ENCODE peak calls at places on chromosomes 5 and 9, in eight cellular contexts. One of them, this sample, is unnamed.
A peak's percentile ranks its signal among the peaks of the same experiment; 100 is the strongest.

GRCh38 chr5:169350016-169350415 is 49.1 kb upstream of the SLIT3 start:
- DNase-seq in transverse colon: no peak
- DNase-seq in cerebellum: no peak
- DNase-seq in HTR-8/SVneo: peak; percentile 40
- DNase-seq in neural crest cell: no peak
- DNase-seq in activated naive CD8-positive, alpha-beta T cell treated with anti-CD3 and anti-CD28 coated beads, Interleukin-2, amount 10 ng/mL, durations not matched to agents 7 days and 5 days: no peak
- DNase-seq in SK-N-SH: no peak
- DNase-seq in IMR-90: peak; percentile 53
- DNase-seq in this sample: no peak

GRCh38 chr5:168637793-168638192 is 58.6 kb upstream of the PANK3 start:
- DNase-seq in transverse colon: no peak
- DNase-seq in cerebellum: no peak
- DNase-seq in HTR-8/SVneo: no peak
- DNase-seq in neural crest cell: no peak
- DNase-seq in activated naive CD8-positive, alpha-beta T cell treated with anti-CD3 and anti-CD28 coated beads, Interleukin-2, amount 10 ng/mL, durations not matched to agents 7 days and 5 days: no peak
- DNase-seq in SK-N-SH: no peak
- DNase-seq in IMR-90: no peak
- DNase-seq in this sample: no peak

GRCh38 chr5:148482697-148483462 is 99.1 kb downstream of the FBXO38 start:
- DNase-seq in transverse colon: peak; percentile 28
- DNase-seq in cerebellum: no peak
- DNase-seq in HTR-8/SVneo: peak; percentile 13
- DNase-seq in neural crest cell: peak; percentile 51
- DNase-seq in activated naive CD8-positive, alpha-beta T cell treated with anti-CD3 and anti-CD28 coated beads, Interleukin-2, amount 10 ng/mL, durations not matched to agents 7 days and 5 days: peak; percentile 68
- DNase-seq in SK-N-SH: peak; percentile 25
- DNase-seq in IMR-90: peak; percentile 34
- DNase-seq in this sample: peak; percentile 58

GRCh38 chr5:112551437-112552018 is 132.5 kb upstream of the EPB41L4A start:
- DNase-seq in transverse colon: peak; percentile 15
- DNase-seq in cerebellum: peak; percentile 61
- DNase-seq in HTR-8/SVneo: peak; percentile 49
- DNase-seq in neural crest cell: peak; percentile 17
- DNase-seq in activated naive CD8-positive, alpha-beta T cell treated with anti-CD3 and anti-CD28 coated beads, Interleukin-2, amount 10 ng/mL, durations not matched to agents 7 days and 5 days: no peak
- DNase-seq in SK-N-SH: peak; percentile 42
- DNase-seq in IMR-90: peak; percentile 72
- DNase-seq in this sample: peak; percentile 38

GRCh38 chr5:174827521-174827920 is 103.1 kb downstream of the MSX2 start:
- DNase-seq in transverse colon: no peak
- DNase-seq in cerebellum: no peak
- DNase-seq in HTR-8/SVneo: peak; percentile 14
- DNase-seq in neural crest cell: no peak
- DNase-seq in activated naive CD8-positive, alpha-beta T cell treated with anti-CD3 and anti-CD28 coated beads, Interleukin-2, amount 10 ng/mL, durations not matched to agents 7 days and 5 days: no peak
- DNase-seq in SK-N-SH: no peak
- DNase-seq in IMR-90: no peak
- DNase-seq in this sample: no peak

GRCh38 chr5:6554812-6555211 is 78.0 kb downstream of the NSUN2 start:
- DNase-seq in transverse colon: no peak
- DNase-seq in cerebellum: no peak
- DNase-seq in HTR-8/SVneo: no peak
- DNase-seq in neural crest cell: no peak
- DNase-seq in activated naive CD8-positive, alpha-beta T cell treated with anti-CD3 and anti-CD28 coated beads, Interleukin-2, amount 10 ng/mL, durations not matched to agents 7 days and 5 days: no peak
- DNase-seq in SK-N-SH: no peak
- DNase-seq in IMR-90: no peak
- DNase-seq in this sample: no peak

GRCh38 chr9:13804532-13804931 is 509.4 kb downstream of the NFIB start:
- DNase-seq in transverse colon: no peak
- DNase-seq in cerebellum: no peak
- DNase-seq in HTR-8/SVneo: no peak
- DNase-seq in neural crest cell: no peak
- DNase-seq in activated naive CD8-positive, alpha-beta T cell treated with anti-CD3 and anti-CD28 coated beads, Interleukin-2, amount 10 ng/mL, durations not matched to agents 7 days and 5 days: no peak
- DNase-seq in SK-N-SH: no peak
- DNase-seq in IMR-90: peak; percentile 17
- DNase-seq in this sample: no peak

GRCh38 chr5:43702815-43703214 is 99.8 kb downstream of the NNT start:
- DNase-seq in transverse colon: no peak
- DNase-seq in cerebellum: peak; percentile 55
- DNase-seq in HTR-8/SVneo: no peak
- DNase-seq in neural crest cell: no peak
- DNase-seq in activated naive CD8-positive, alpha-beta T cell treated with anti-CD3 and anti-CD28 coated beads, Interleukin-2, amount 10 ng/mL, durations not matched to agents 7 days and 5 days: no peak
- DNase-seq in SK-N-SH: peak; percentile 29
- DNase-seq in IMR-90: peak; percentile 23
- DNase-seq in this sample: peak; percentile 98

GRCh38 chr9:93668261-93668871 is 92.0 kb downstream of the PHF2 start:
- DNase-seq in transverse colon: peak; percentile 4
- DNase-seq in cerebellum: no peak
- DNase-seq in HTR-8/SVneo: no peak
- DNase-seq in neural crest cell: no peak
- DNase-seq in activated naive CD8-positive, alpha-beta T cell treated with anti-CD3 and anti-CD28 coated beads, Interleukin-2, amount 10 ng/mL, durations not matched to agents 7 days and 5 days: peak; percentile 18
- DNase-seq in SK-N-SH: no peak
- DNase-seq in IMR-90: no peak
- DNase-seq in this sample: no peak

GRCh38 chr9:127792417-127793031 is 6.7 kb downstream of the CDK9 start:
- DNase-seq in transverse colon: no peak
- DNase-seq in cerebellum: no peak
- DNase-seq in HTR-8/SVneo: no peak
- DNase-seq in neural crest cell: no peak
- DNase-seq in activated naive CD8-positive, alpha-beta T cell treated with anti-CD3 and anti-CD28 coated beads, Interleukin-2, amount 10 ng/mL, durations not matched to agents 7 days and 5 days: no peak
- DNase-seq in SK-N-SH: no peak
- DNase-seq in IMR-90: no peak
- DNase-seq in this sample: no peak

GRCh38 chr9:33851301-33851700 is 34.3 kb downstream of the UBE2R2 start:
- DNase-seq in transverse colon: no peak
- DNase-seq in cerebellum: no peak
- DNase-seq in HTR-8/SVneo: no peak
- DNase-seq in neural crest cell: no peak
- DNase-seq in activated naive CD8-positive, alpha-beta T cell treated with anti-CD3 and anti-CD28 coated beads, Interleukin-2, amount 10 ng/mL, durations not matched to agents 7 days and 5 days: no peak
- DNase-seq in SK-N-SH: no peak
- DNase-seq in IMR-90: no peak
- DNase-seq in this sample: no peak

GRCh38 chr5:97751556-97751955 is 568.5 kb upstream of the RIOK2 start:
- DNase-seq in transverse colon: no peak
- DNase-seq in cerebellum: no peak
- DNase-seq in HTR-8/SVneo: no peak
- DNase-seq in neural crest cell: no peak
- DNase-seq in activated naive CD8-positive, alpha-beta T cell treated with anti-CD3 and anti-CD28 coated beads, Interleukin-2, amount 10 ng/mL, durations not matched to agents 7 days and 5 days: no peak
- DNase-seq in SK-N-SH: no peak
- DNase-seq in IMR-90: peak; percentile 10
- DNase-seq in this sample: no peak

GRCh38 chr5:138177936-138178515 is 404 bp downstream of the BRD8 start:
- DNase-seq in transverse colon: peak; percentile 39
- DNase-seq in cerebellum: peak; percentile 48
- DNase-seq in HTR-8/SVneo: peak; percentile 30
- DNase-seq in neural crest cell: peak; percentile 3
- DNase-seq in activated naive CD8-positive, alpha-beta T cell treated with anti-CD3 and anti-CD28 coated beads, Interleukin-2, amount 10 ng/mL, durations not matched to agents 7 days and 5 days: no peak
- DNase-seq in SK-N-SH: peak; percentile 55
- DNase-seq in IMR-90: peak; percentile 18
- DNase-seq in this sample: peak; percentile 17

GRCh38 chr5:137040641-137041340 is 458.3 kb downstream of the SPOCK1 start:
- DNase-seq in transverse colon: no peak
- DNase-seq in cerebellum: peak; percentile 63
- DNase-seq in HTR-8/SVneo: no peak
- DNase-seq in neural crest cell: no peak
- DNase-seq in activated naive CD8-positive, alpha-beta T cell treated with anti-CD3 and anti-CD28 coated beads, Interleukin-2, amount 10 ng/mL, durations not matched to agents 7 days and 5 days: no peak
- DNase-seq in SK-N-SH: no peak
- DNase-seq in IMR-90: peak; percentile 24
- DNase-seq in this sample: peak; percentile 56

GRCh38 chr9:128685636-128686489 is 3.2 kb upstream of the SET start:
- DNase-seq in transverse colon: peak; percentile 68
- DNase-seq in cerebellum: no peak
- DNase-seq in HTR-8/SVneo: no peak
- DNase-seq in neural crest cell: no peak
- DNase-seq in activated naive CD8-positive, alpha-beta T cell treated with anti-CD3 and anti-CD28 coated beads, Interleukin-2, amount 10 ng/mL, durations not matched to agents 7 days and 5 days: peak; percentile 53
- DNase-seq in SK-N-SH: no peak
- DNase-seq in IMR-90: no peak
- DNase-seq in this sample: no peak

GRCh38 chr5:81749562-81750307 is 1.2 kb downstream of the SSBP2 start:
- DNase-seq in transverse colon: peak; percentile 48
- DNase-seq in cerebellum: no peak
- DNase-seq in HTR-8/SVneo: no peak
- DNase-seq in neural crest cell: peak; percentile 43
- DNase-seq in activated naive CD8-positive, alpha-beta T cell treated with anti-CD3 and anti-CD28 coated beads, Interleukin-2, amount 10 ng/mL, durations not matched to agents 7 days and 5 days: peak; percentile 60
- DNase-seq in SK-N-SH: peak; percentile 68
- DNase-seq in IMR-90: peak; percentile 17
- DNase-seq in this sample: peak; percentile 14

GRCh38 chr9:134775552-134775951 is 105.1 kb upstream of the FCN2 start:
- DNase-seq in transverse colon: no peak
- DNase-seq in cerebellum: no peak
- DNase-seq in HTR-8/SVneo: no peak
- DNase-seq in neural crest cell: no peak
- DNase-seq in activated naive CD8-positive, alpha-beta T cell treated with anti-CD3 and anti-CD28 coated beads, Interleukin-2, amount 10 ng/mL, durations not matched to agents 7 days and 5 days: no peak
- DNase-seq in SK-N-SH: no peak
- DNase-seq in IMR-90: peak; percentile 91
- DNase-seq in this sample: no peak

GRCh38 chr5:132854301-132854700 is 12.0 kb downstream of the GDF9 start:
- DNase-seq in transverse colon: no peak
- DNase-seq in cerebellum: no peak
- DNase-seq in HTR-8/SVneo: no peak
- DNase-seq in neural crest cell: no peak
- DNase-seq in activated naive CD8-positive, alpha-beta T cell treated with anti-CD3 and anti-CD28 coated beads, Interleukin-2, amount 10 ng/mL, durations not matched to agents 7 days and 5 days: no peak
- DNase-seq in SK-N-SH: peak; percentile 20
- DNase-seq in IMR-90: peak; percentile 32
- DNase-seq in this sample: no peak

GRCh38 chr5:135501965-135502364 is 33.8 kb downstream of the NEUROG1 start:
- DNase-seq in transverse colon: no peak
- DNase-seq in cerebellum: no peak
- DNase-seq in HTR-8/SVneo: no peak
- DNase-seq in neural crest cell: no peak
- DNase-seq in activated naive CD8-positive, alpha-beta T cell treated with anti-CD3 and anti-CD28 coated beads, Interleukin-2, amount 10 ng/mL, durations not matched to agents 7 days and 5 days: no peak
- DNase-seq in SK-N-SH: no peak
- DNase-seq in IMR-90: no peak
- DNase-seq in this sample: no peak

GRCh38 chr9:2271426-2271825 is 256.3 kb downstream of the SMARCA2 start:
- DNase-seq in transverse colon: peak; percentile 10
- DNase-seq in cerebellum: no peak
- DNase-seq in HTR-8/SVneo: no peak
- DNase-seq in neural crest cell: no peak
- DNase-seq in activated naive CD8-positive, alpha-beta T cell treated with anti-CD3 and anti-CD28 coated beads, Interleukin-2, amount 10 ng/mL, durations not matched to agents 7 days and 5 days: no peak
- DNase-seq in SK-N-SH: peak; percentile 27
- DNase-seq in IMR-90: no peak
- DNase-seq in this sample: peak; percentile 72

GRCh38 chr5:133240425-133241091 is 188.7 kb downstream of the HSPA4 start:
- DNase-seq in transverse colon: no peak
- DNase-seq in cerebellum: no peak
- DNase-seq in HTR-8/SVneo: peak; percentile 97
- DNase-seq in neural crest cell: no peak
- DNase-seq in activated naive CD8-positive, alpha-beta T cell treated with anti-CD3 and anti-CD28 coated beads, Interleukin-2, amount 10 ng/mL, durations not matched to agents 7 days and 5 days: no peak
- DNase-seq in SK-N-SH: peak; percentile 45
- DNase-seq in IMR-90: peak; percentile 99
- DNase-seq in this sample: no peak

GRCh38 chr5:102921341-102922047 is 166.4 kb downstream of the PAM start:
- DNase-seq in transverse colon: no peak
- DNase-seq in cerebellum: no peak
- DNase-seq in HTR-8/SVneo: no peak
- DNase-seq in neural crest cell: no peak
- DNase-seq in activated naive CD8-positive, alpha-beta T cell treated with anti-CD3 and anti-CD28 coated beads, Interleukin-2, amount 10 ng/mL, durations not matched to agents 7 days and 5 days: no peak
- DNase-seq in SK-N-SH: no peak
- DNase-seq in IMR-90: peak; percentile 29
- DNase-seq in this sample: no peak

GRCh38 chr5:67643531-67643930 is 446.9 kb upstream of the CD180 start:
- DNase-seq in transverse colon: no peak
- DNase-seq in cerebellum: no peak
- DNase-seq in HTR-8/SVneo: no peak
- DNase-seq in neural crest cell: no peak
- DNase-seq in activated naive CD8-positive, alpha-beta T cell treated with anti-CD3 and anti-CD28 coated beads, Interleukin-2, amount 10 ng/mL, durations not matched to agents 7 days and 5 days: no peak
- DNase-seq in SK-N-SH: no peak
- DNase-seq in IMR-90: no peak
- DNase-seq in this sample: no peak

GRCh38 chr5:175657593-175658271 is at the start of gene HRH2:
- DNase-seq in transverse colon: peak; percentile 18
- DNase-seq in cerebellum: peak; percentile 13
- DNase-seq in HTR-8/SVneo: peak; percentile 14
- DNase-seq in neural crest cell: peak; percentile 13
- DNase-seq in activated naive CD8-positive, alpha-beta T cell treated with anti-CD3 and anti-CD28 coated beads, Interleukin-2, amount 10 ng/mL, durations not matched to agents 7 days and 5 days: peak; percentile 75
- DNase-seq in SK-N-SH: peak; percentile 76
- DNase-seq in IMR-90: no peak
- DNase-seq in this sample: no peak

GRCh38 chr9:967851-968641 is 8.4 kb upstream of the DMRT3 start:
- DNase-seq in transverse colon: no peak
- DNase-seq in cerebellum: no peak
- DNase-seq in HTR-8/SVneo: no peak
- DNase-seq in neural crest cell: peak; percentile 16
- DNase-seq in activated naive CD8-positive, alpha-beta T cell treated with anti-CD3 and anti-CD28 coated beads, Interleukin-2, amount 10 ng/mL, durations not matched to agents 7 days and 5 days: no peak
- DNase-seq in SK-N-SH: no peak
- DNase-seq in IMR-90: peak; percentile 13
- DNase-seq in this sample: no peak

GRCh38 chr9:135051316-135052038 is 36.0 kb upstream of the OLFM1 start:
- DNase-seq in transverse colon: no peak
- DNase-seq in cerebellum: no peak
- DNase-seq in HTR-8/SVneo: no peak
- DNase-seq in neural crest cell: no peak
- DNase-seq in activated naive CD8-positive, alpha-beta T cell treated with anti-CD3 and anti-CD28 coated beads, Interleukin-2, amount 10 ng/mL, durations not matched to agents 7 days and 5 days: no peak
- DNase-seq in SK-N-SH: no peak
- DNase-seq in IMR-90: no peak
- DNase-seq in this sample: no peak

GRCh38 chr9:95379630-95380029 is 62.1 kb upstream of the FANCC start:
- DNase-seq in transverse colon: no peak
- DNase-seq in cerebellum: peak; percentile 45
- DNase-seq in HTR-8/SVneo: no peak
- DNase-seq in neural crest cell: no peak
- DNase-seq in activated naive CD8-positive, alpha-beta T cell treated with anti-CD3 and anti-CD28 coated beads, Interleukin-2, amount 10 ng/mL, durations not matched to agents 7 days and 5 days: no peak
- DNase-seq in SK-N-SH: no peak
- DNase-seq in IMR-90: no peak
- DNase-seq in this sample: no peak

GRCh38 chr9:136539427-136540412 is 6.1 kb downstream of the NOTCH1 start:
- DNase-seq in transverse colon: peak; percentile 97
- DNase-seq in cerebellum: no peak
- DNase-seq in HTR-8/SVneo: no peak
- DNase-seq in neural crest cell: no peak
- DNase-seq in activated naive CD8-positive, alpha-beta T cell treated with anti-CD3 and anti-CD28 coated beads, Interleukin-2, amount 10 ng/mL, durations not matched to agents 7 days and 5 days: peak; percentile 89
- DNase-seq in SK-N-SH: no peak
- DNase-seq in IMR-90: no peak
- DNase-seq in this sample: no peak

GRCh38 chr9:130040901-130041647 is 1.9 kb downstream of the FNBP1 start:
- DNase-seq in transverse colon: no peak
- DNase-seq in cerebellum: no peak
- DNase-seq in HTR-8/SVneo: no peak
- DNase-seq in neural crest cell: no peak
- DNase-seq in activated naive CD8-positive, alpha-beta T cell treated with anti-CD3 and anti-CD28 coated beads, Interleukin-2, amount 10 ng/mL, durations not matched to agents 7 days and 5 days: no peak
- DNase-seq in SK-N-SH: no peak
- DNase-seq in IMR-90: no peak
- DNase-seq in this sample: no peak

GRCh38 chr9:127535834-127536233 is 76.2 kb upstream of the STXBP1 start:
- DNase-seq in transverse colon: no peak
- DNase-seq in cerebellum: no peak
- DNase-seq in HTR-8/SVneo: no peak
- DNase-seq in neural crest cell: no peak
- DNase-seq in activated naive CD8-positive, alpha-beta T cell treated with anti-CD3 and anti-CD28 coated beads, Interleukin-2, amount 10 ng/mL, durations not matched to agents 7 days and 5 days: no peak
- DNase-seq in SK-N-SH: no peak
- DNase-seq in IMR-90: peak; percentile 55
- DNase-seq in this sample: no peak

GRCh38 chr5:132389453-132390286 is 20.2 kb downstream of the SLC22A5 start:
- DNase-seq in transverse colon: peak; percentile 71
- DNase-seq in cerebellum: no peak
- DNase-seq in HTR-8/SVneo: peak; percentile 96
- DNase-seq in neural crest cell: no peak
- DNase-seq in activated naive CD8-positive, alpha-beta T cell treated with anti-CD3 and anti-CD28 coated beads, Interleukin-2, amount 10 ng/mL, durations not matched to agents 7 days and 5 days: no peak
- DNase-seq in SK-N-SH: no peak
- DNase-seq in IMR-90: peak; percentile 100
- DNase-seq in this sample: no peak

GRCh38 chr9:92647671-92648446 is 22.1 kb downstream of the IPPK start:
- DNase-seq in transverse colon: no peak
- DNase-seq in cerebellum: no peak
- DNase-seq in HTR-8/SVneo: no peak
- DNase-seq in neural crest cell: no peak
- DNase-seq in activated naive CD8-positive, alpha-beta T cell treated with anti-CD3 and anti-CD28 coated beads, Interleukin-2, amount 10 ng/mL, durations not matched to agents 7 days and 5 days: peak; percentile 5
- DNase-seq in SK-N-SH: no peak
- DNase-seq in IMR-90: no peak
- DNase-seq in this sample: no peak

GRCh38 chr9:123267481-123268239 is 726 bp downstream of the STRBP start:
- DNase-seq in transverse colon: peak; percentile 33
- DNase-seq in cerebellum: no peak
- DNase-seq in HTR-8/SVneo: no peak
- DNase-seq in neural crest cell: no peak
- DNase-seq in activated naive CD8-positive, alpha-beta T cell treated with anti-CD3 and anti-CD28 coated beads, Interleukin-2, amount 10 ng/mL, durations not matched to agents 7 days and 5 days: no peak
- DNase-seq in SK-N-SH: peak; percentile 61
- DNase-seq in IMR-90: no peak
- DNase-seq in this sample: no peak

GRCh38 chr5:139131062-139131856 is 66.9 kb downstream of the SIL1 start:
- DNase-seq in transverse colon: peak; percentile 9
- DNase-seq in cerebellum: peak; percentile 88
- DNase-seq in HTR-8/SVneo: no peak
- DNase-seq in neural crest cell: no peak
- DNase-seq in activated naive CD8-positive, alpha-beta T cell treated with anti-CD3 and anti-CD28 coated beads, Interleukin-2, amount 10 ng/mL, durations not matched to agents 7 days and 5 days: no peak
- DNase-seq in SK-N-SH: no peak
- DNase-seq in IMR-90: peak; percentile 39
- DNase-seq in this sample: peak; percentile 22

This sample was measured in NCI-H446.